ENCODE peak calls at places on chromosomes 16 and 17, in four cellular contexts. One of them, this sample, is unnamed.

GRCh38 chr17:1839516-1839915 is 9.7 kb downstream of the RPA1 start:
- DNase-seq in osteoblast: no peak
- DNase-seq in thoracic aorta: no peak
- DNase-seq in ascending aorta: no peak
- DNase-seq in this sample: no peak

GRCh38 chr17:19017401-19017800 is 12.8 kb upstream of the FAM83G start:
- DNase-seq in osteoblast: no peak
- DNase-seq in thoracic aorta: no peak
- DNase-seq in ascending aorta: no peak
- DNase-seq in this sample: no peak

GRCh38 chr17:64732336-64733006 is 70.4 kb upstream of the SMURF2 start:
- DNase-seq in osteoblast: peak; percentile 64
- DNase-seq in thoracic aorta: no peak
- DNase-seq in ascending aorta: no peak
- DNase-seq in this sample: peak; percentile 92

GRCh38 chr16:50821586-50821985 is 79.7 kb downstream of the CYLD start:
- DNase-seq in osteoblast: no peak
- DNase-seq in thoracic aorta: no peak
- DNase-seq in ascending aorta: no peak
- DNase-seq in this sample: peak; percentile 18

GRCh38 chr17:15493031-15493750 is 25.8 kb upstream of the CDRT4 start:
- DNase-seq in osteoblast: no peak
- DNase-seq in thoracic aorta: no peak
- DNase-seq in ascending aorta: no peak
- DNase-seq in this sample: no peak

GRCh38 chr16:12901597-12902436 is at the start of gene SHISA9:
- DNase-seq in osteoblast: peak; percentile 72
- DNase-seq in thoracic aorta: no peak
- DNase-seq in ascending aorta: no peak
- DNase-seq in this sample: no peak

GRCh38 chr16:54194008-54194731 is 92.4 kb downstream of the IRX3 start:
- DNase-seq in osteoblast: peak; percentile 97
- DNase-seq in thoracic aorta: peak; percentile 11
- DNase-seq in ascending aorta: peak; percentile 77
- DNase-seq in this sample: peak; percentile 71

GRCh38 chr16:58222532-58223316 is 24.8 kb upstream of the CSNK2A2 start:
- DNase-seq in osteoblast: peak; percentile 76
- DNase-seq in thoracic aorta: no peak
- DNase-seq in ascending aorta: no peak
- DNase-seq in this sample: peak; percentile 18

GRCh38 chr16:14121872-14122271 is 50.8 kb downstream of the MRTFB start:
- DNase-seq in osteoblast: no peak
- DNase-seq in thoracic aorta: no peak
- DNase-seq in ascending aorta: no peak
- DNase-seq in this sample: no peak

GRCh38 chr16:74034862-74035261 is 261.8 kb upstream of the PSMD7 start:
- DNase-seq in osteoblast: no peak
- DNase-seq in thoracic aorta: no peak
- DNase-seq in ascending aorta: no peak
- DNase-seq in this sample: peak; percentile 18

GRCh38 chr16:74030000-74030399 is 266.6 kb upstream of the PSMD7 start:
- DNase-seq in osteoblast: no peak
- DNase-seq in thoracic aorta: no peak
- DNase-seq in ascending aorta: no peak
- DNase-seq in this sample: no peak

GRCh38 chr16:74031551-74031950 is 265.1 kb upstream of the PSMD7 start:
- DNase-seq in osteoblast: no peak
- DNase-seq in thoracic aorta: no peak
- DNase-seq in ascending aorta: no peak
- DNase-seq in this sample: no peak

DNA sequence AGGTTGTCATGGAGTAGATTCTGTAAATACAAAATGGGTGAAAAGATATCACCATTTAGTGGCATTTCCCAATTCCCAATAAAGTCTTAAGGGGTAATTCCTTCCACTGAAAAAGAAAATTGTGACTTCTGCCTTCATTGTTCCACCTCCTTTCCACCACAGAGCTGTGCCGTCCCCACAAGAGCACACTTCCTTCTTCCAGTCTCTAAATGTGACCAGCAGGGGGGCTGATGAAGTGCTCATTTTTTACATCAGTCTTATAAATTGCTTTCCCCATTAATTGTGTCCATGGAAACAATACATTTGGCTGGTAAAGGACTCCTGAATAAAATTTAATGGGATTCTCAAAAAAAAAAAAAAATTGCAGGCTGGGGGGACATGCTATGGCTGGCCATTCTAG is 260.8 kb upstream of the PSMD7 start:
- DNase-seq in osteoblast: no peak
- DNase-seq in thoracic aorta: no peak
- DNase-seq in ascending aorta: no peak
- DNase-seq in this sample: peak; percentile 4
- TF ChIP-seq CTCF in osteoblast: peak; percentile 23
- TF ChIP-seq CTCF in thoracic aorta: no peak
- TF ChIP-seq CTCF in ascending aorta: no peak
- TF ChIP-seq CTCF in this sample: peak; percentile 14

GRCh38 chr17:77322284-77322533 is 181.4 kb downstream of the SEC14L1 start:
- DNase-seq in osteoblast: no peak
- DNase-seq in thoracic aorta: no peak
- DNase-seq in ascending aorta: no peak
- DNase-seq in this sample: no peak
- H3K4me3 ChIP-seq in osteoblast: peak overlapping the region; percentile 86
- H3K4me3 ChIP-seq in thoracic aorta: peak overlapping the region; percentile 74
- H3K4me3 ChIP-seq in ascending aorta: peak overlapping the region; percentile 52
- H3K4me3 ChIP-seq in this sample: peak overlapping the region; percentile 50

GRCh38 chr16:48912360-48912759 is 302.4 kb upstream of the N4BP1 start:
- DNase-seq in osteoblast: no peak
- DNase-seq in thoracic aorta: no peak
- DNase-seq in ascending aorta: no peak
- DNase-seq in this sample: no peak

GRCh38 chr16:48914070-48914469 is 304.1 kb upstream of the N4BP1 start:
- DNase-seq in osteoblast: no peak
- DNase-seq in thoracic aorta: no peak
- DNase-seq in ascending aorta: no peak
- DNase-seq in this sample: no peak

GRCh38 chr16:48910214-48910613 is 300.2 kb upstream of the N4BP1 start:
- DNase-seq in osteoblast: no peak
- DNase-seq in thoracic aorta: no peak
- DNase-seq in ascending aorta: no peak
- DNase-seq in this sample: no peak

GRCh38 chr16:48911700-48912099 is 301.7 kb upstream of the N4BP1 start:
- DNase-seq in osteoblast: no peak
- DNase-seq in thoracic aorta: no peak
- DNase-seq in ascending aorta: no peak
- DNase-seq in this sample: peak; percentile 32

DNA sequence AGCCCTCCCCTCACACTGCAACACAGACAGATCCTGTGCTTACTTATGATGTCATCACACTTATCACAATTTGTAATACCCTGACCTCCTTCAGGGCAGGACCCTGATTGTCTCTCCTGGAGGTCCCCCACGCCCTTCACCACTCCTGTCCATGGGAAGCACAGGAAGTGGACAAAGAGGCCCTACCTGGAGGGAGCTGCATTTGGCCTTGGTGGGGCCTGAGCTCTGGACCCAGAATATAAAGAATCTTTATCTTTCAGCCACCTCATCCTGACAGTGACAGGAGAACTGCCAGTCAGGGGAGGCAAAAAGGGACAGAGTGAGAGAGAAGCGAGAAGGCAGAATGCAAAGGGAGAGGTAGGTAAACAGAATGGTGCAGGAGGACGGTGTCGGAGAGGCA is 303.4 kb upstream of the N4BP1 start:
- DNase-seq in osteoblast: no peak
- DNase-seq in thoracic aorta: no peak
- DNase-seq in ascending aorta: no peak
- DNase-seq in this sample: no peak
- TF ChIP-seq CTCF in osteoblast: no peak
- TF ChIP-seq CTCF in thoracic aorta: no peak
- TF ChIP-seq CTCF in ascending aorta: no peak
- TF ChIP-seq CTCF in this sample: no peak

DNA sequence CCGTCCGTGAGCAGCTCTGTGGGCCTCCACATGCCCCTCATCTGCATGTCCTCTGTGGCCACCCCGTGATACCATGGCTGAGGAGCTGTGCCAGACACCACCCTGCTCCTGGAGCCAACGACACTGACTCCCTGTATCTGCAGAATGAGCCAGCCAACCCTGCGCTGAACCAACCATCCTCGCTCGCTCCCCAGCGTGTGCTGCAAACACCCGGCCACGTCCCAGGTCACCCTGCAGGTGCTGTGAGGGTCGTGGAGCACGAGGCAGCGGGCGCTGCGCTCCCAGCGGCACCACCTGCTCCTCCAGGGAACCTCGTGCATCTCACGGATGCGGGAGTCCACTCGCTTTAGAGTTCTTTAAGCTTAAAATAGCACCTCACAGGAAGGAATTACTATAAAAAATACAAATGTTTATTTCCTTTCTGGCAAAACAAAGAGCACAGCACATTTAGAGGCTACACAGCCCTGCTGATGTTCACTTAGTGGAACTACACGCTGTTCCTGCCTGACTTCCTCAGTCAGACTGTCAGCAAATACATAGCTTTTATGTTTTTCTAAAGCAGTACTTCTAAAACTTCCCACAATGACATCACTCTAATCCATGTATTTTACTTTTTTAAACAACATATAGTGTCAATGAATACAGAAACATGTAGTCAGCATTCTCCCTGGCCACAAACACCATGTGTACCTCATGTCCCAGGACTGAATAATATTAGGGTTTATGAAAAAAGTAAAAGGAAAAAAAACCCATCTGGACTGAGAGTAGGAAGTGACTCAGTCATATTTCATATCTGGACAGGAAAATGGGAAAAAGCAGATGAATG is 43.5 kb downstream of the MAP1LC3B start:
- DNase-seq in osteoblast: peak; percentile 94
- DNase-seq in thoracic aorta: no peak
- DNase-seq in ascending aorta: no peak
- DNase-seq in this sample: peak; percentile 96
- H3K4me3 ChIP-seq in osteoblast: no peak overlapping the region
- H3K4me3 ChIP-seq in thoracic aorta: peak overlapping the region; percentile 53
- H3K4me3 ChIP-seq in ascending aorta: no peak overlapping the region
- H3K4me3 ChIP-seq in this sample: peak overlapping the region; percentile 33

GRCh38 chr17:29176500-29177351 is 3.5 kb downstream of the MYO18A start:
- DNase-seq in osteoblast: peak; percentile 96
- DNase-seq in thoracic aorta: no peak
- DNase-seq in ascending aorta: no peak
- DNase-seq in this sample: peak; percentile 21
- TF ChIP-seq CTCF in osteoblast: no peak
- TF ChIP-seq CTCF in thoracic aorta: no peak
- TF ChIP-seq CTCF in ascending aorta: no peak
- TF ChIP-seq CTCF in this sample: no peak

This sample was measured in fibroblast of mammary gland.